ENCODE peak calls at places on chromosomes 1 and 21, in five cellular contexts. T is adrenal gland, K is ovary, L is breast epithelium, X is body of pancreas. Q is an unnamed sample. For H3K27me3, the result is how much of the 10 kb centered on the place peaks cover.

GRCh38 chr1:201095581-201096531 is 16.4 kb downstream of the CACNA1S start:
- DNase-seq in L (no peak), K (no peak), X (no peak), T (no peak), Q (no peak)

GRCh38 chr1:227946624-227947424 is 908 bp downstream of the WNT9A start:
- DNase-seq in T (peak), K (peak), X (peak), L (peak), Q (peak)

GRCh38 chr1:223008808-223009207 is 134.2 kb downstream of the TLR5 start:
- DNase-seq in T (no peak), K (no peak), L (no peak), X (no peak), Q (no peak)

GRCh38 chr1:67191668-67192520 is 25.6 kb downstream of the IL23R start:
- DNase-seq in T (no peak), L (no peak), K (no peak), X (no peak), Q (no peak)

GRCh38 chr1:58785424-58786058 is 1.7 kb upstream of the JUN start:
- DNase-seq in L (peak), T (peak), X (peak), K (no peak), Q (peak)

GRCh38 chr1:90616395-90616794 is 100.7 kb downstream of the BARHL2 start:
- DNase-seq in L (no peak), T (peak), K (no peak), X (no peak), Q (no peak)

GRCh38 chr1:225919906-225920305 is 4.1 kb downstream of the PYCR2 start:
- DNase-seq in T (peak), L (peak), X (peak), K (peak), Q (no peak)

GRCh38 chr21:36552458-36552800 is 72.5 kb upstream of the CLDN14 start:
- DNase-seq in L (no peak), T (no peak), X (no peak), K (no peak), Q (no peak)

GRCh38 chr1:38539931-38540330 is 319.6 kb downstream of the RRAGC start:
- DNase-seq in K (no peak), X (no peak), L (no peak), T (no peak), Q (no peak)

GRCh38 chr1:67683306-67683705 is 1.7 kb upstream of the GADD45A start:
- DNase-seq in K (no peak), T (no peak), L (no peak), X (no peak), Q (no peak)

DNA sequence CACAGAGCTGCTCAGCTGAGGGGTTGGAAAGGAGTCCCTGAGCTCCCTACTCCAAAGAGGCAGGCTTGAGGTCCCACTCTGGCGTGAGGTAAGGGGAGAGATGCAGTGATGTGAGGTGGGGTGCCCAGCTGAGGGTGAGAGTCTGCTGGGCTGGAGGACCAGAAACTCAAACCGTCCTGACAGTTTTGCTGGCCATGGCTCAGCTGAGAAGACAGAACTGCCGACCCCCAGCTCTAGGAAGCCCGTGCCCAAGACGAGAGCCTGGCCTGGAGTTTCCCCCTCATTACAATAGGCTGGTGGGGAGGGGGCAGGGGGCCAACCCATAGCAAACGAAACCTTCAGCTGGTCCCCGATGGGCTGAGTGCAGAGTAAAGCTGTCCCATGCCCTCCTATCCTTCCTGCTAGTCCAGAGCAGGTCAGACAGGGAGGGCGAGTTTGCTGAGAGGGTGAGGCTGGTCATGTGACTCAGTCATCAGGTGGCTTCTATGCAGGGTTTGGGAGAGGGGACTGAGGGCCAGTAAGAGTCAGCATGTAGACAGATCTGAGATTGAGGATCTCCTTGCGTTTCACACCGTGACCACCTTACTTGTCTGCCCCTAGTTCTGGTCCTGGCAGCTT is 129.3 kb downstream of the PRDM2 start:
- DNase-seq in L (no peak), K (no peak), T (peak), X (no peak), Q (no peak)
- TF ChIP-seq POLR2A in L (no peak), K (no peak), T (no peak), X (no peak), Q (no peak)

DNA sequence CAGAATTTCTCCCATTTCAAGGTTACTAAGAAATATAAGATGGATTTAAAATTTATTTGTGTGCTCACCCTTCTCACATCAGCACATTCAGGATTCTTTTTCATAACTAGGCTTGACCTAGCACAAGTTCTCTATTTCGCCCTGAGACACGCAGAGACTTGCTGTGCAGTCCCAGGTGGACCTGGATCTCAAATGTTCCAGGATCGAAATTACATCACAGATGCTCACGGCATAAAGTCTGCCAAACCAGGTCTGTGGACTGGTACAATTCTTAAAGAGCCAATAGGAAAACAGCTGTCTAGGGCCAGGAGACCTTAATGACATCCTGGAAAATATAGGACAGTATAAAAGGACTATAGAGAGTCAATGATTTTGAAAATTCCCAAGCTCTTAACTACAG is 2.2 kb downstream of the PGBD5 start:
- DNase-seq in K (no peak), T (no peak), L (no peak), X (no peak), Q (no peak)
- H3K27me3 ChIP-seq in K (under half), T (under half), L (half or more), X (under half), Q (under half)

GRCh38 chr1:184258525-184258924 is 128.3 kb upstream of the C1orf21 start:
- DNase-seq in T (no peak), X (no peak), L (no peak), K (no peak), Q (no peak)

GRCh38 chr1:184255560-184255959 is 131.3 kb upstream of the C1orf21 start:
- DNase-seq in L (no peak), K (no peak), X (no peak), T (no peak), Q (no peak)

GRCh38 chr1:184257873-184258272 is 129.0 kb upstream of the C1orf21 start:
- DNase-seq in K (no peak), L (no peak), X (no peak), T (no peak), Q (no peak)

GRCh38 chr1:184253921-184254320 is 132.9 kb upstream of the C1orf21 start:
- DNase-seq in K (no peak), X (no peak), L (no peak), T (no peak), Q (no peak)

GRCh38 chr1:184254849-184255248 is 132.0 kb upstream of the C1orf21 start:
- DNase-seq in T (no peak), K (no peak), L (no peak), X (no peak), Q (no peak)
- H3K27ac ChIP-seq in T (no peak), K (peak), L (peak), X (no peak), Q (no peak)

DNA sequence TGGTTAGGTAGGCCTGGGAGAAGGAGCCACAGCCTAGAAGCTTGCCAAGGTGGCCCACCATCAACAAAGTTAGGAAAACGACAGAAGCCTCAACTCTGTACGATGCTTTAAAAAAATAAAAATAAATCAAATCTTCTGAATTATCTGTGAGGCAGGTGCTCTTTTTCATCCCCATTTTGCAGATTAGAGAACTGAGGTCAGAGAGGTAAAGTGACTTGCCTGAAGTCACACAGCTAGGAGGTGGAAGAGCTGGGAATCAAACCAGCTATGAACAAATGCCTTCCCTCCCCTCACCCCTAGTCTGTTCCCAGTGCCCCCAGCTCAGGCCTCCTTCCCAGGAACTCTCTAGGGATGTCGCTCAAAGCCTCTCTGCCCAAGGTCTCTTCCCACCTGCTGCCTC is 30.4 kb downstream of the EPHA2 start:
- DNase-seq in X (no peak), K (no peak), L (no peak), T (no peak), Q (no peak)
- TF ChIP-seq POLR2A in X (no peak), K (no peak), L (no peak), T (no peak), Q (no peak)

GRCh38 chr1:19861034-19861433 is 21.2 kb upstream of the OTUD3 start:
- DNase-seq in K (no peak), T (no peak), L (no peak), X (no peak), Q (no peak)
- H3K27me3 ChIP-seq in K (under half), T (under half), L (under half), X (under half), Q (under half)

GRCh38 chr1:107829083-107829771 is 135.8 kb downstream of the VAV3 start:
- DNase-seq in X (no peak), L (no peak), K (no peak), T (no peak), Q (no peak)

GRCh38 chr1:107835151-107835670 is 129.8 kb downstream of the VAV3 start:
- DNase-seq in T (no peak), X (no peak), K (no peak), L (no peak), Q (no peak)

GRCh38 chr1:107831921-107832320 is 133.1 kb downstream of the VAV3 start:
- DNase-seq in K (no peak), X (no peak), T (no peak), L (no peak), Q (no peak)

GRCh38 chr1:107830546-107830945 is 134.4 kb downstream of the VAV3 start:
- DNase-seq in T (no peak), X (no peak), K (no peak), L (no peak), Q (no peak)

GRCh38 chr1:107830075-107830474 is 134.9 kb downstream of the VAV3 start:
- DNase-seq in K (no peak), T (no peak), L (no peak), X (no peak), Q (no peak)
- H3K27ac ChIP-seq in K (no peak), T (no peak), L (no peak), X (no peak), Q (no peak)

DNA sequence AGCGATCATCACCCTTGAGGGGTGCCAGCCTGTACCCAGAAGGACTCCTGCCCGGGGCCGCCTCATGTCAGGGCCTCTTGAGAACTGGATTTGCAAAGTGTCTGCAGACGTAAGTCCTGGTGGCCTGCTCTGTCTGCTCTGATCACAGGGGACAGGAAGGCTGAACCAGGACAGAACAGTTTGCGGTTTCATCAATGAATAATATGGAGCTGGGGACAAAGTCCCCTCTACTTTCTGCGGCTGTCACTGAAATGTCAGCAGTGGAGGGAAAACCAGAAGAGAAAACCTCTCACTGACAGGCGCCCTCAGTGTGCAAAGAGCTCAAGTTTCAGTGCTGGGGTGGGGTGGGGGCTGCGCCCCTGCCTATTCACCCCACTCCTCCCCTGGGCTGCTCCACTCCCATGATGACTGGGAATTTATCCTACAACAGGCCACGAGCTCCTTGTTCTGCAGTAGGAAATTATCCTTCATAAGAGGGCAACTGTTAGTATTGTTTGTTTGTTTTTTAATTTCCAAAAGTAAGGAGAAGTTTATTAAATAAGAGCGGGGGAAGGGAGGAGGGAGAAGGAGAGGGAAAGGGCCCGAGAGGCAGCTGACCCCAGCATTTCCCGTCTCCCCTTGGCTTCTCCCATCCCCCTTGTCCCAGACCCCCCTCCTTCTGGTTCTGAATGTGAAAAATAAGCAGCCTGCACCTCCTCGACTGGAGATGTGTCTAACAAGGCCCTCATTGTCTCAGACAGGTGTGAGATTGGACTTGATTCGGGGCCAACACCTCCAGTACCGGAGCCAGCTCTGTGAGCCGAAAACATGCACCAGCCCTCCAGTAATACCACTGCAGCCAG is 149.2 kb downstream of the CLIC6 start:
- DNase-seq in L (peak), K (no peak), T (no peak), X (peak), Q (no peak)
- TF ChIP-seq POLR2A in L (no peak), K (no peak), T (no peak), X (no peak), Q (no peak)

Q was measured in tibial nerve.